ENCODE peak calls at places on chromosomes 7 and 10, in four cellular contexts. J, L, P and K are unnamed samples.

GRCh38 chr7:42980514-42980913 is 48.3 kb downstream of the MRPL32 start:
- DNase-seq in J (no peak), L (no peak), P (no peak), K (no peak)

GRCh38 chr10:51707392-51707791 is 8.0 kb upstream of the CSTF2T start:
- DNase-seq in J (no peak), L (no peak), P (no peak), K (no peak)

GRCh38 chr10:63976538-63976937 is 455.3 kb downstream of the REEP3 start:
- DNase-seq in J (no peak), L (peak; percentile 6), P (no peak), K (no peak)

GRCh38 chr10:72107325-72108003 is 19.1 kb upstream of the SPOCK2 start:
- DNase-seq in J (no peak), L (no peak), P (no peak), K (no peak)

GRCh38 chr7:29884399-29885272 is 78.3 kb downstream of the WIPF3 start:
- DNase-seq in J (no peak), L (no peak), P (no peak), K (no peak)

GRCh38 chr7:158101821-158102450 is 485.7 kb downstream of the PTPRN2 start:
- DNase-seq in J (no peak), L (no peak), P (no peak), K (no peak)

GRCh38 chr7:145339319-145339718 is 503.5 kb upstream of the TPK1 start:
- DNase-seq in J (no peak), L (no peak), P (no peak), K (no peak)

GRCh38 chr7:112262804-112263203 is 56.3 kb downstream of the ZNF277 start:
- DNase-seq in J (no peak), L (no peak), P (no peak), K (no peak)

GRCh38 chr10:110446277-110446676 is 51.4 kb upstream of the DUSP5 start:
- DNase-seq in J (no peak), L (no peak), P (no peak), K (no peak)

GRCh38 chr10:129397198-129397974 is 69.7 kb upstream of the MGMT start:
- DNase-seq in J (no peak), L (no peak), P (no peak), K (no peak)

GRCh38 chr7:137020351-137020750 is 151.9 kb downstream of the CHRM2 start:
- DNase-seq in J (no peak), L (no peak), P (no peak), K (no peak)

GRCh38 chr10:132657127-132657706 is 119.6 kb downstream of the INPP5A start:
- DNase-seq in J (peak; percentile 33), L (no peak), P (peak; percentile 59), K (no peak)

GRCh38 chr7:76071316-76072242 is 23.7 kb downstream of the MDH2 start:
- DNase-seq in J (no peak), L (peak; percentile 64), P (no peak), K (no peak)

GRCh38 chr7:88111136-88111748 is 108.6 kb downstream of the SRI start:
- DNase-seq in J (no peak), L (peak; percentile 65), P (no peak), K (peak; percentile 11)

GRCh38 chr7:151695856-151696555 is 176.3 kb upstream of the RHEB start:
- DNase-seq in J (peak; percentile 48), L (no peak), P (no peak), K (no peak)

GRCh38 chr7:122746948-122747347 is 44.2 kb upstream of the RNF148 start:
- DNase-seq in J (no peak), L (no peak), P (no peak), K (no peak)

GRCh38 chr10:68153473-68154210 is 44.4 kb downstream of the MYPN start:
- DNase-seq in J (no peak), L (peak; percentile 97), P (no peak), K (peak; percentile 96)

GRCh38 chr7:16753102-16753931 is at the start of gene TSPAN13:
- DNase-seq in J (peak; percentile 71), L (no peak), P (peak; percentile 68), K (no peak)

GRCh38 chr7:42930889-42931288 is 1.1 kb downstream of the PSMA2 start:
- DNase-seq in J (no peak), L (peak; percentile 43), P (no peak), K (no peak)

GRCh38 chr7:35773994-35774393 is 26.9 kb upstream of the SEPTIN7 start:
- DNase-seq in J (no peak), L (no peak), P (no peak), K (no peak)

GRCh38 chr10:4429538-4429937 is 396.5 kb upstream of the AKR1E2 start:
- DNase-seq in J (peak; percentile 50), L (no peak), P (no peak), K (no peak)

GRCh38 chr7:40643664-40644063 is 508.9 kb downstream of the SUGCT start:
- DNase-seq in J (no peak), L (no peak), P (no peak), K (no peak)

GRCh38 chr7:90345548-90346319 is 782 bp upstream of the GTPBP10 start:
- DNase-seq in J (no peak), L (peak; percentile 47), P (no peak), K (peak; percentile 7)

DNA sequence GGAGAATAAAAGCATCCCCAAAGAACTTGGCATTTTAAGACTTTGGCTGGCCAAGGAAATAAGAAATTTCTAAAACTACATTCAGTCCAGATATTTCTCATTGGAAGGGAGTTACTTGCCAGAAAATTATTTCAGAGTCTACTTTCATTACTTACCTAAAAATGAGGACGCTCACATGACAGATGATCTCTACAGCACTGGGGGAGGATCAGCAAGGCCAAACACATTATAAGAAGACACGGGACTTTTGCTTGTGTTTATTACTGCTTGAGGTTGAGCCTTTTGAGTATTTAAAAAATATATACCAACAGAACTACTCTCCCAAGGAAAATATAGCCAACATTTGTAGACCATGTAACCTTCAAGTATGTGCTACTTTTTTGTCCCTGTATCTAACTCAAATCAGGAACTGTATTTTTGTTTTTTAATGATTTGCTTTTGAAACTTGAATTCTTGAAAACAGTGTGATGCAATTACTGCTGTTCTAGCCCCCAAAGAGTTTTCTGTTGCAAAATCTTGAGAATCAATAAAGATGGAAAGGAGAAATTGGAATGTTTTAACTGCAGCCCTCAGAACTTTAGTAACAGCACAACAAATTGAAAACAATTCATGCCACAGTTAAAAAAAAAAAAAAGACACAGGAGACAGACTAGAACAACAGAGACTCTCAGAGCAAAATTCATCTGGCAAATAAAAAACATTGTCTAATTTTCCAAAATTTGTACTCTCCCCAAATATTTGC is 128.1 kb downstream of the ZNF438 start:
- DNase-seq in J (no peak), L (peak; percentile 13), P (no peak), K (no peak)
- H3K4me3 ChIP-seq in J (no peak overlapping the region), L (no peak overlapping the region), P (no peak overlapping the region), K (no peak overlapping the region)

DNA sequence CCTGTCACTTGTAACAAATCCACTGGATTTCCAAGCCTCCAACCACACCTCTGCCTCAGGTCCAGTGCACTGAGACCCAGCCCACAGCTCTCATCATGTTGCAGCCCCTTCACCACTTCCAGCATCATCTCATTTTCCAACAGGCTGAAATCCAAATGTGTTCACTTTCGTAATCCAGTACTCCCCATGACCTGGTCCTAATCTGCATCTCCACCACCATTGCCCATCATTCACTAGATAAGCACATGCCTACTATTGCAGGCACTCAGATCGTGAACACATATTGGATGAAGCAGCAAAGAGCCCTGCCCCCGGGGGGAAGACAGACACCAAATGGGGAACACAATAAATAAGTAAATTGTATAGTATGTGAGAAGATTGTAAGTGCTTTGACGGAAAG is 76.1 kb upstream of the INSIG1 start:
- DNase-seq in J (no peak), L (no peak), P (no peak), K (no peak)
- TF ChIP-seq CTCF in J (no peak), L (no peak), P (no peak), K (no peak)

DNA sequence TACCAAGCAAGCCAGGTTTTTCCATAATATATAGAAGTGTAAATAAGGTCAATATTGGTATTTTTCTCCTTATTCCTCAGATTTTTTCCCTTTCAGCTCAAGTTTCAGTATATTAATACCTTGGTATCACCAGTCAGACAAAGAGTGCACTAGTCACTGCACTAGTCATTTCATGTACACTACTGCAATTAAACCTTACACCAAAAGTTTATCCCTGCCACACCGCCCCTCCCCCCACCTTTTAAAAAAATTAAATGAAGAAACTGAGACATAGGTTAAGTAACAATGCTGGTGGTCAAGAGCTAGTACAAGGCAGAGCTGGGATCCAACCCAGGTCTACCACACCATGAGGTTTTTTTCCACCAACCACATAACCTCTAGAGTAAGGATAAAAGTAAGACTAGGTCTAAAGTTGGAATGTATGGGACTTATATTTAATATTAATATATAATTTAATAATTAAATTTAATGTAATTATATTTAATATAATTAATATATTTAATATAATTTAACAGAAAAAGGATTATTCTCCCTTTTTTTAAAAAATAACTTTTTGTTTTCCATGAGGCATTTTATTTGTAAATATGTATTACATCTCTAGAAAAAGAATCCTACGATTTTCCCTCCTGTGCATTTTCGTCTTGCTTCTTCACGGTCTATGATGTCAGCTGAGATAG is 68.5 kb downstream of the NT5C2 start:
- DNase-seq in J (no peak), L (no peak), P (no peak), K (no peak)
- H3K4me3 ChIP-seq in J (no peak overlapping the region), L (no peak overlapping the region), P (no peak overlapping the region), K (no peak overlapping the region)

GRCh38 chr10:70681731-70682005 is 9.4 kb downstream of the ADAMTS14 start:
- DNase-seq in J (no peak), L (no peak), P (no peak), K (no peak)
- TF ChIP-seq CTCF in J (no peak), L (no peak), P (no peak), K (no peak)

GRCh38 chr10:102396751-102397151 is 1.2 kb downstream of the NFKB2 start:
- DNase-seq in J (no peak), L (no peak), P (no peak), K (no peak)
- H3K4me3 ChIP-seq in J (peak overlapping the region; percentile 75), L (peak overlapping the region; percentile 85), P (no peak overlapping the region), K (peak overlapping the region; percentile 75)